ENCODE peak calls at places on chromosomes 6 and 20, in five cellular contexts. B is stomach; Q is tibial artery; S is CD4-positive, CD25-positive, alpha-beta regulatory T cell; T is astrocyte. E is an unnamed sample.

GRCh38 chr20:40786336-40786735 is 97.3 kb upstream of the MAFB start:
- DNase-seq in B (no peak), Q (no peak), S (no peak), T (no peak), E (no peak)

GRCh38 chr6:80457044-80457933 is 350.8 kb downstream of the BCKDHB start:
- DNase-seq in B (peak; percentile 60), Q (peak; percentile 88), S (no peak), T (peak; percentile 97), E (no peak)

GRCh38 chr6:17905611-17906592 is 81.5 kb downstream of the KIF13A start:
- DNase-seq in B (no peak), Q (no peak), S (no peak), T (peak; percentile 87), E (no peak)

GRCh38 chr20:37095108-37095608 is 639 bp downstream of the RBL1 start:
- DNase-seq in B (no peak), Q (no peak), S (peak; percentile 73), T (no peak), E (peak; percentile 75)

GRCh38 chr6:89799111-89799510 is 20.5 kb downstream of the MDN1 start:
- DNase-seq in B (no peak), Q (no peak), S (no peak), T (no peak), E (no peak)

GRCh38 chr6:101000334-101000733 is 119.2 kb upstream of the ASCC3 start:
- DNase-seq in B (no peak), Q (no peak), S (no peak), T (no peak), E (no peak)

GRCh38 chr6:159121387-159121955 is 47.7 kb upstream of the FNDC1 start:
- DNase-seq in B (no peak), Q (no peak), S (no peak), T (no peak), E (no peak)

GRCh38 chr6:144413418-144413817 is 128.3 kb downstream of the UTRN start:
- DNase-seq in B (peak; percentile 32), Q (no peak), S (no peak), T (no peak), E (no peak)

GRCh38 chr6:109897025-109897424 is 81.1 kb upstream of the GPR6 start:
- DNase-seq in B (no peak), Q (no peak), S (no peak), T (peak; percentile 0), E (no peak)

GRCh38 chr6:74491844-74492374 is 713.9 kb downstream of the COL12A1 start:
- DNase-seq in B (no peak), Q (no peak), S (no peak), T (no peak), E (no peak)

GRCh38 chr6:62283828-62284411 is 2.1 kb downstream of the KHDRBS2 start:
- DNase-seq in B (no peak), Q (no peak), S (no peak), T (no peak), E (no peak)
- H3K4me3 ChIP-seq in B (no peak overlapping the region), Q (no peak overlapping the region), S (no peak overlapping the region), T (no peak overlapping the region), E (no peak overlapping the region)

DNA sequence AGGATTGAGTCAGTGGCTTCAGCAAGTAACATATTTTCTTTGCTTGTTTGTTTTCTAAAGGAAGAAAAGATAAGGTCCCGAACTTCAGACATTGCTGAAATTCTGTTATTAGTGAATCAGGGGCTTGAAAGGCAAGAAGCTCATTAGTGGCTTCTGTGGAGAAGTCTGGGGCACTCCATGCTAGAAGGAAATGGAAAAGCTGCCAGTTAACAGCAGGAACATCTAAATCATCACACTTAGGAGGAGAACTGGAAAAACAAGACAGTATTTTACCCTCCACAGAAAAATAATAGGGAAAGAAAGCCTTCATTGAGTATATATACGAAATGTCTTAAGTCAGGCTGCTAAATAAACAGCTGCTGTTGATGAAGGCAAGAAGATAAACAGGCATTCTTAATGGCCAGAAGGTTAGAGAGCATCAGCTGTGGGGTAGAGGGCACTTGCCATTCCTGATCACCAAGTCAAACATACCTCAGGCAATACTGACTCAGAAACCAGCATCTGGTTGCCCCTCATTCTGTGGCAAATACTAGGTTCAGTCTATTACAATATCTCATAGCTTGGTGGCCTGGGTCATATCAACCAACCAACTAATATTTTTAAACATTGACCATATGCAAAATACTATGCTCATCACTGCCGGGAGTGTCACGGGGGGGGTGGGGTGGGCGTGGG is 143.2 kb upstream of the TENT5A start:
- DNase-seq in B (no peak), Q (no peak), S (no peak), T (peak; percentile 99), E (no peak)
- H3K4me3 ChIP-seq in B (no peak overlapping the region), Q (no peak overlapping the region), S (no peak overlapping the region), T (no peak overlapping the region), E (no peak overlapping the region)

GRCh38 chr6:111871725-111872520 is 1.3 kb downstream of the FYN start:
- DNase-seq in B (no peak), Q (no peak), S (peak; percentile 44), T (no peak), E (peak; percentile 40)

GRCh38 chr6:111872521-111873177 is 603 bp downstream of the FYN start:
- DNase-seq in B (no peak), Q (peak; percentile 69), S (peak; percentile 72), T (no peak), E (peak; percentile 54)

GRCh38 chr6:111870751-111871064 is 2.5 kb downstream of the FYN start:
- DNase-seq in B (no peak), Q (no peak), S (no peak), T (no peak), E (no peak)

GRCh38 chr6:111870054-111870750 is 3.0 kb downstream of the FYN start:
- DNase-seq in B (no peak), Q (no peak), S (peak; percentile 47), T (no peak), E (no peak)

DNA sequence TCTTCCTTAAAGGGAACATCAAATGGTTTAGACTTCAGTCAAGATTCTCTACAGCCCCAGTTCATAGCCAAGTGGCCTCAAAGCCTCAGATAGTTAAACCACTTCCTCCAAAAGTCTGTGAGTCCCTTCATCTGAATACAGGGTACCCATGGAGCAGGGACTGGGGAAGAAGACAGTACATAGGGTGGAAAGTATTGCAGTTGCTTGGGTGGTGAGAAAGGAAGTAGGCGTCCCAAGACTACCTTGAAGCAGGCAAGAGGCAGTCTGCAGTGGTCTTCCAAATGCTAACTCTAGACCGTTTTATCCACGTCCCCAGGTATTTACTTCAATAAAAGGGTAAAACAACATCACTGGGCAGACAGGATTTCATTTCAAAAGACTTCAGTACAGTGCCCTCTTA is 2.0 kb downstream of the FYN start:
- DNase-seq in B (no peak), Q (no peak), S (peak; percentile 56), T (no peak), E (peak; percentile 58)
- H3K4me3 ChIP-seq in B (peak overlapping the region; percentile 81), Q (peak overlapping the region; percentile 80), S (peak overlapping the region; percentile 98), T (peak overlapping the region; percentile 86), E (peak overlapping the region; percentile 89)

DNA sequence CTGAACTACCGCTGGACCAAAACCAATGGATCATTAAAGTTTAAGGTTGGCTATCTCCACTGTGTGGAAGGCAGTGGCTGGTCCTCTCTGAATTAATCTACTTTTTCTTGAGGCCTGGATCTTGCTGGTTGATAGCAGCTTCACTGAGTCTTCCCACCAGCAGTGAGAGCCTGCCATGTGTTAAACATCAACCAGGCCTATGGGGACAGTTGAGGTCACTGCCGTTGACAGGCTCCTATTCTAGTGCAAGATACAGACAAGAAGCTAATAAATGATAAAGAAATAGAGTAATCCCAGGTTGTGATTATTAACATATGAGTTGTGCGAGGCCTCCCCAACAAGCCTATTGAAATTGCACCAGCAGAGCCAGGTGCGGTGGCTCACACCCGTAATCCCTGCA is 23.5 kb upstream of the TFAP2C start:
- DNase-seq in B (no peak), Q (no peak), S (no peak), T (no peak), E (no peak)
- H3K4me3 ChIP-seq in B (no peak overlapping the region), Q (no peak overlapping the region), S (no peak overlapping the region), T (no peak overlapping the region), E (no peak overlapping the region)

GRCh38 chr20:23049201-23049932 is at the start of gene THBD:
- DNase-seq in B (peak; percentile 76), Q (peak; percentile 94), S (no peak), T (peak; percentile 45), E (peak; percentile 30)
- H3K4me3 ChIP-seq in B (peak within 1 kb of the TSS; percentile 61), Q (peak within 1 kb of the TSS; percentile 82), S (no peak within 1 kb of the TSS), T (peak within 1 kb of the TSS; percentile 61), E (no peak within 1 kb of the TSS)

GRCh38 chr6:2937627-2938003 is 33.8 kb downstream of the SERPINB6 start:
- DNase-seq in B (no peak), Q (no peak), S (no peak), T (no peak), E (no peak)

GRCh38 chr6:2935566-2936291 is 32.6 kb upstream of the SERPINB9 start:
- DNase-seq in B (peak; percentile 17), Q (no peak), S (no peak), T (no peak), E (no peak)

GRCh38 chr6:2931055-2931454 is 27.9 kb upstream of the SERPINB9 start:
- DNase-seq in B (peak; percentile 5), Q (no peak), S (no peak), T (no peak), E (no peak)

GRCh38 chr6:2934057-2934456 is 30.9 kb upstream of the SERPINB9 start:
- DNase-seq in B (no peak), Q (no peak), S (no peak), T (no peak), E (no peak)

GRCh38 chr6:2931970-2932748 is 29.1 kb upstream of the SERPINB9 start:
- DNase-seq in B (peak; percentile 90), Q (peak; percentile 87), S (peak; percentile 83), T (peak; percentile 27), E (peak; percentile 87)
- H3K4me3 ChIP-seq in B (peak overlapping the region; percentile 14), Q (no peak overlapping the region), S (no peak overlapping the region), T (no peak overlapping the region), E (no peak overlapping the region)